ENCODE peak calls at places on chromosomes 3 and 15, in nine cellular contexts. L is transverse colon, Z is fibroblast of pulmonary artery, W is ovary, O is choroid plexus epithelial cell, A is AG04449, I is sigmoid colon, H is PC-9, U is RWPE2. G is an unnamed sample.

GRCh38 chr3:52052831-52053306 is 3.5 kb downstream of the DUSP7 start:
- DNase-seq in U (peak; percentile 85), Z (peak; percentile 84), H (peak; percentile 4), O (peak; percentile 78), A (no peak), W (peak; percentile 73), I (peak; percentile 94), L (peak; percentile 83), G (no peak)

GRCh38 chr3:123148772-123149171 is 53.0 kb upstream of the SEC22A start:
- DNase-seq in U (no peak), Z (no peak), H (no peak), O (no peak), W (no peak), L (no peak), I (no peak), A (no peak), G (no peak)

GRCh38 chr15:25173241-25174028 is 218.6 kb downstream of the SNRPN start:
- DNase-seq in L (no peak), I (no peak), H (no peak), W (peak; percentile 4), U (peak; percentile 45), A (no peak), O (no peak), Z (no peak), G (no peak)

GRCh38 chr3:167684389-167684993 is 30.7 kb upstream of the WDR49 start:
- DNase-seq in U (no peak), L (no peak), I (no peak), W (peak; percentile 7), H (peak; percentile 57), O (peak; percentile 79), A (peak; percentile 2), Z (peak; percentile 78), G (peak; percentile 25)

GRCh38 chr3:172056416-172056815 is 17.0 kb downstream of the FNDC3B start:
- DNase-seq in Z (no peak), U (no peak), A (no peak), L (no peak), W (no peak), O (no peak), H (no peak), I (no peak), G (no peak)

GRCh38 chr3:144760831-144761230 is 789.2 kb downstream of the DIPK2A start:
- DNase-seq in W (no peak), A (no peak), H (no peak), I (no peak), Z (peak; percentile 21), O (peak; percentile 54), L (no peak), U (no peak), G (no peak)

GRCh38 chr3:151835751-151836550 is 22.0 kb downstream of the AADAC start:
- DNase-seq in W (no peak), I (no peak), L (no peak), O (peak; percentile 85), H (no peak), Z (peak; percentile 62), U (no peak), A (no peak), G (no peak)

GRCh38 chr3:115836944-115837343 is 213.6 kb downstream of the GAP43 start:
- DNase-seq in H (no peak), W (no peak), Z (peak; percentile 49), L (no peak), U (no peak), I (no peak), O (peak; percentile 62), A (no peak), G (peak; percentile 19)

GRCh38 chr3:67515778-67516177 is 138.6 kb downstream of the SUCLG2 start:
- DNase-seq in U (no peak), Z (peak; percentile 40), H (no peak), I (no peak), A (no peak), L (no peak), W (no peak), O (peak; percentile 16), G (no peak)

GRCh38 chr3:71432044-71432970 is 151.2 kb downstream of the FOXP1 start:
- DNase-seq in U (no peak), A (no peak), O (no peak), H (no peak), W (no peak), L (no peak), I (no peak), Z (no peak), G (no peak)

GRCh38 chr15:60362318-60363023 is 35.3 kb downstream of the ANXA2 start:
- DNase-seq in U (no peak), O (peak; percentile 68), H (peak; percentile 83), L (no peak), Z (peak; percentile 61), A (no peak), I (no peak), W (no peak), G (no peak)

GRCh38 chr3:39126532-39127071 is 19.1 kb downstream of the TTC21A start:
- DNase-seq in I (peak; percentile 70), A (no peak), L (peak; percentile 56), O (peak; percentile 70), H (no peak), W (no peak), Z (peak; percentile 78), U (no peak), G (no peak)

GRCh38 chr3:124974691-124975090 is 40.1 kb upstream of the MUC13 start:
- DNase-seq in H (no peak), O (no peak), U (no peak), L (peak; percentile 70), I (no peak), A (no peak), W (no peak), Z (no peak), G (no peak)

GRCh38 chr3:57948782-57949242 is 59.4 kb upstream of the FLNB start:
- DNase-seq in O (no peak), Z (no peak), W (no peak), U (no peak), L (no peak), A (no peak), I (peak; percentile 64), H (no peak), G (no peak)

GRCh38 chr3:57948080-57948671 is 60.0 kb upstream of the FLNB start:
- DNase-seq in Z (no peak), A (no peak), O (no peak), L (no peak), U (no peak), I (no peak), W (no peak), H (no peak), G (no peak)

GRCh38 chr3:57949344-57949743 is 58.9 kb upstream of the FLNB start:
- DNase-seq in H (no peak), Z (no peak), I (peak; percentile 40), L (no peak), O (no peak), U (no peak), A (no peak), W (no peak), G (no peak)

GRCh38 chr3:57951106-57951882 is 56.9 kb upstream of the FLNB start:
- DNase-seq in I (peak; percentile 93), U (no peak), A (no peak), H (peak; percentile 67), L (peak; percentile 60), Z (peak; percentile 87), O (peak; percentile 78), W (peak; percentile 65), G (no peak)

GRCh38 chr3:57949779-57950618 is 58.2 kb upstream of the FLNB start:
- DNase-seq in I (peak; percentile 70), Z (no peak), U (no peak), H (peak; percentile 66), W (no peak), O (no peak), A (no peak), L (no peak), G (peak; percentile 36)
- TF ChIP-seq CTCF in I (peak; percentile 56), Z (peak; percentile 15), U (peak; percentile 40), H (peak; percentile 37), W (no peak), O (no peak), A (peak; percentile 25), L (peak; percentile 28), G (peak; percentile 25)

DNA sequence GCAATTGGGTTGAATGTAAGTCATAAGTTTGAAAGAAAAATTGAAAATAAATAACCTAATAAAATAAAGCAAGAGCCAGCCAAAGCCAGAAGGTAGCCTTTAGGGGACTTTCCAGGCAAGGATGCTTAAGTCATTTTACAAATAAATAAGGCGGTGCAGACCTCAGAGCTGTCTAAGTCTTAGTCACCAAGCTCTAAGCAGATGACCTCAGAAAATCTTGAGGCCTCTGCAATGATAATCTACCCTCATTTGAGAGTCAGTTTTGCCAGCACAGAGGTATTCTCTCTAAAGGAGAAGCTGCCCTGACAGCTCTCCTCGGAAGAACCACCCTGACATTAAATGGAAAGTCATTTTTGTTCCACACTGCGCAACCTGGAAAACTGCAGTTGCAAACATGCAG is 113.9 kb downstream of the OXNAD1 start:
- DNase-seq in A (no peak), U (no peak), H (no peak), L (no peak), Z (no peak), O (peak; percentile 47), W (no peak), I (no peak), G (no peak)
- H3K4me3 ChIP-seq in A (no peak overlapping the region), U (no peak overlapping the region), H (no peak overlapping the region), L (no peak overlapping the region), Z (no peak overlapping the region), O (no peak overlapping the region), W (no peak overlapping the region), I (no peak overlapping the region), G (no peak overlapping the region)

DNA sequence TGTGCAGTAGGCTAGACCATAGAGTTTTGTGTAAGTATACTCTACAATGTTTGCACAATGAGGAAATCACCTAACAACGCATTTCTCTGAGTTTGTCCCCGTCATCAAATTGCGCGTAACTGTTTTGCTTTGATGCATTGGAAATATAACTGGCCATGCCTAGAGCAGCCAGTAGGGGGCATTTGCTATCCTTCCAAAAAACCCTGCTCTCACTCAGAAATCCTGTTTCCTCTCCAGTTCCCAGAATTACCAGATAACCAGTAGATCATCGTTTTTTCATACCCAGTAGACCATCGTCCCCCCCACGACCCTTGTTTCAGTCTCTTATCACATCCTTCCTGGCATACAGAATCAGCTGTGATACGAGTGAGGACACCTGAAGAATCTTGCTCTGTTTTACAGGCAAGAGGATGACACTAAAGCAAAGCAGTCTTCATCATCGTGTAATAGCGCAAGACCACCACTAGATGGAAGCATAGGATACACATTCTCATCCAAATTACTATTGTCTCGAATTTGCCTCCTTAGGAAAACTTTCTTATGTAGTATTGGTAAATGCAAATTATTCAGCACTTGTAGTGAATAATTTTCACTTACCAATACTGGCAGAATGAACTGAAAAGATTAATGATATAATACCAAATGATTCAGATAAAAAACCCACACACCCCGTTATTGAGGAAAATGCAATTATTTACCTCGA is 4.4 kb upstream of the GABRR3 start:
- DNase-seq in U (no peak), W (peak; percentile 17), A (peak; percentile 56), L (peak; percentile 44), O (peak; percentile 95), I (no peak), Z (peak; percentile 93), H (peak; percentile 81), G (peak; percentile 85)
- TF ChIP-seq CTCF in U (peak; percentile 98), W (no peak), A (peak; percentile 81), L (peak; percentile 90), O (peak; percentile 81), I (peak; percentile 78), Z (peak; percentile 70), H (peak; percentile 100), G (peak; percentile 88)

DNA sequence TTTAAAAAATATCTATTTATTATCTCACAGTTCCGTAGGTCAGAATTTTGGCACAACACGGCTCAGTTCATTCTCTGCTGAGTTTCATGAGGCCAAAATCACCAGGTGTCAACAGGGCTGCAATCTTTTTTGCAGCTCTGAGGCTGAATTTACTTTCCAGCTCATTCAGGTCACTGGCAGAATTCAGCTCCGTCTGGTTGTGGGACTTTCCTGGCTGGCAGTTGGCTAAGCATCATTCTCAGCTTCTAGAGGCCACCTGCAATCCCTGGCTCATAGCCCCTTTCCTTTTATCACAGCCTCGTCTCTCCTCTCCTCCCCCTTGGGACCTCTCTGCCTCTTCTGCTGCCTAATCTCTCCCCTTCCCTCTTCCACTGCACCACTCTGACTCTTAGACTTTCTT is 174.0 kb upstream of the WNT5A start:
- DNase-seq in Z (no peak), U (no peak), I (no peak), A (no peak), W (no peak), L (no peak), H (no peak), O (no peak), G (no peak)
- H3K4me3 ChIP-seq in Z (no peak overlapping the region), U (no peak overlapping the region), I (no peak overlapping the region), A (no peak overlapping the region), W (no peak overlapping the region), L (no peak overlapping the region), H (no peak overlapping the region), O (no peak overlapping the region), G (no peak overlapping the region)

G was measured in LNCaP clone FGC.